ENCODE peak calls at places on chromosomes 11 and 22, in ten cellular contexts. O is HCT116, V is A549, R is suprapubic skin, U is sigmoid colon, B is thyroid gland, C is transverse colon, E is IMR-90, M is ovary, K is GM12892. F is an unnamed sample.

GRCh38 chr11:18709414-18709813 is 10.8 kb downstream of the TMEM86A start:
- DNase-seq in E (no peak), U (no peak), O (no peak), M (no peak), C (no peak), K (no peak), V (no peak), B (no peak), R (no peak), F (peak; percentile 60)

GRCh38 chr22:24421428-24421931 is 5.9 kb upstream of the ADORA2A start:
- DNase-seq in U (no peak), C (no peak), B (no peak), V (peak; percentile 35), R (no peak), O (peak; percentile 12), E (no peak), K (peak; percentile 64), M (peak; percentile 17), F (no peak)

GRCh38 chr11:95093548-95093947 is 3.9 kb downstream of the ENDOD1 start:
- DNase-seq in K (no peak), M (no peak), V (no peak), O (no peak), E (no peak), C (no peak), U (no peak), B (no peak), R (no peak), F (no peak)

GRCh38 chr22:19825016-19825339 is 29.7 kb downstream of the GNB1L start:
- DNase-seq in K (no peak), M (no peak), V (no peak), B (no peak), O (no peak), C (no peak), U (peak; percentile 42), E (no peak), R (no peak), F (no peak)

GRCh38 chr11:119875841-119876600 is 147.0 kb upstream of the NECTIN1 start:
- DNase-seq in R (no peak), O (no peak), M (no peak), B (no peak), E (no peak), V (no peak), C (no peak), U (no peak), K (no peak), F (peak; percentile 51)

GRCh38 chr22:31603081-31603525 is 58.9 kb downstream of the PISD start:
- DNase-seq in M (no peak), E (no peak), V (no peak), U (peak; percentile 61), B (peak; percentile 54), C (no peak), R (no peak), O (no peak), K (no peak), F (no peak)

GRCh38 chr11:108237058-108237481 is 14.2 kb downstream of the ATM start:
- DNase-seq in K (no peak), M (no peak), R (no peak), B (no peak), E (no peak), C (no peak), V (no peak), U (no peak), O (no peak), F (no peak)

GRCh38 chr11:10349806-10350205 is 44.9 kb downstream of the ADM start:
- DNase-seq in U (no peak), B (no peak), V (no peak), E (no peak), K (no peak), M (no peak), R (no peak), C (no peak), O (no peak), F (no peak)

GRCh38 chr11:90133560-90134145 is 810 bp upstream of the NAALAD2 start:
- DNase-seq in C (no peak), O (no peak), U (no peak), R (no peak), K (no peak), M (no peak), E (no peak), V (no peak), B (no peak), F (no peak)

GRCh38 chr11:88320149-88320559 is 17.4 kb downstream of the CTSC start:
- DNase-seq in O (no peak), B (no peak), K (no peak), V (no peak), U (no peak), E (peak; percentile 76), C (no peak), R (no peak), M (no peak), F (no peak)

GRCh38 chr22:25754527-25755202 is 12.7 kb downstream of the MYO18B start:
- DNase-seq in K (no peak), M (peak; percentile 44), C (peak; percentile 38), B (no peak), R (no peak), E (peak; percentile 80), V (no peak), O (no peak), U (peak; percentile 91), F (no peak)

GRCh38 chr11:46295996-46296519 is 18.6 kb downstream of the CREB3L1 start:
- DNase-seq in B (no peak), E (no peak), O (no peak), V (no peak), R (no peak), C (no peak), K (no peak), U (no peak), M (no peak), F (no peak)

GRCh38 chr11:46295312-46295995 is 18.0 kb downstream of the CREB3L1 start:
- DNase-seq in E (peak; percentile 72), V (no peak), M (peak; percentile 80), U (peak; percentile 91), K (peak; percentile 76), C (peak; percentile 70), R (no peak), B (peak; percentile 76), O (no peak), F (peak; percentile 90)

GRCh38 chr11:46293616-46294015 is 16.2 kb downstream of the CREB3L1 start:
- DNase-seq in M (no peak), K (no peak), V (no peak), U (no peak), O (no peak), E (peak; percentile 98), C (no peak), B (no peak), R (no peak), F (no peak)

GRCh38 chr11:46293066-46293465 is 15.6 kb downstream of the CREB3L1 start:
- DNase-seq in M (no peak), R (no peak), B (no peak), V (no peak), U (no peak), K (no peak), E (no peak), O (no peak), C (no peak), F (no peak)

DNA sequence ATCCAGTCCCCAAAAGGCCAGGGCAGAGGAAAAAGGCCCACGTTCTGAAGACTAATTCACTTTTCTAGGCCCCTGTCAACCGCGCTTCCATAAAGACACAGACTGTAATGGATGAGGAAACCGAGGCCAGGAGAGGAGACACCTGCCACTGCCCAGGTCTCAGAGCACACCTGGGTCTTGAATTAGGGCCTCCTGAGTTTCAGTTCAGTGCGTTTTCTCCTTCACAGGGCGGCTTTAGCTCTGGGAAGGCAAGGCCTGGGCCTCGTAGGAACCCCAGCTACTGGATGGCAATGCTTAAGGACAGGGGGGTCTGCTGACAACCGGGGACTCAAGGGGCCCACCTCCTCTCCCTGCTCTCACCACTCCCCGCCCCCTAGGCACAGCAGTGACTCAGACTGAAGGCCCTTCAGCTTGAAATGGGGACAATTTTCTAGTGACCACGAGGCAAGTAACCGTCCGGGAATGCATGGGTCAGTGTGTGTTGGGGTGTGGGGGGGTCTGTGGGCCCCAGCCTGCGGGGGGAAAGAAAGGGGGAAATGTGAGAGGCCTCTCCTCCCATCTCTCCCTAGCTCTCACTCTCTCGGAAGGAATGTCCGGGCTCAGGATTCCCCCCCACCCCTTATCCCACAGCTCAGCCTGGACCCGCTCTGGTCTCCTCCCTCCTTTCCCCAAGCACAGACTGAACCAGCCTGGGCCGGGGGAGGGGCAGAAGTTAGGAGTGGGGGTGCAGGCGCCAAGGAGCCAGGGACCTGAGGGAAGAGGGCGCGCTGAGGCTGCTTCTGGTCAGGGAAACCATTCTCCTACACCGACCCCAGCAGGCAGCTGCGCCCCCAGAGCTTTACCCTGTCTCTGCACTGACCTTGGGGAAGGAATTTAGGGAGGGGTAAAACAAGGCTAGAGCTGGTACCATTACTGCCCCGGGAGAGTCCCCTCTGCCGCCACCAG is 17.2 kb downstream of the CREB3L1 start:
- DNase-seq in C (no peak), V (no peak), E (peak; percentile 97), O (no peak), R (no peak), K (no peak), B (no peak), U (peak; percentile 76), M (peak; percentile 57), F (no peak)
- TF ChIP-seq POLR2A in C (no peak), V (no peak), E (no peak), O (no peak), R (no peak), K (no peak), B (no peak), U (no peak), M (no peak), F (no peak)

GRCh38 chr11:34438529-34439507 is at the start of gene CAT:
- DNase-seq in C (peak; percentile 99), V (peak; percentile 94), M (peak; percentile 98), U (peak; percentile 99), B (peak; percentile 99), R (peak; percentile 100), O (peak; percentile 94), K (peak; percentile 92), E (peak; percentile 97), F (peak; percentile 98)
- TF ChIP-seq POLR2A in C (peak; percentile 89), V (peak; percentile 83), M (peak; percentile 57), U (peak; percentile 45), B (peak; percentile 87), R (peak; percentile 69), O (peak; percentile 69), K (peak; percentile 81), E (peak; percentile 45), F (peak; percentile 40)

GRCh38 chr11:6271598-6271997 is 12.0 kb downstream of the CCKBR start:
- DNase-seq in K (no peak), B (no peak), O (no peak), M (no peak), U (no peak), C (no peak), V (no peak), E (no peak), R (no peak), F (no peak)
- TF ChIP-seq POLR2A in K (no peak), B (no peak), O (no peak), M (no peak), U (no peak), C (no peak), V (no peak), E (no peak), R (no peak), F (no peak)

DNA sequence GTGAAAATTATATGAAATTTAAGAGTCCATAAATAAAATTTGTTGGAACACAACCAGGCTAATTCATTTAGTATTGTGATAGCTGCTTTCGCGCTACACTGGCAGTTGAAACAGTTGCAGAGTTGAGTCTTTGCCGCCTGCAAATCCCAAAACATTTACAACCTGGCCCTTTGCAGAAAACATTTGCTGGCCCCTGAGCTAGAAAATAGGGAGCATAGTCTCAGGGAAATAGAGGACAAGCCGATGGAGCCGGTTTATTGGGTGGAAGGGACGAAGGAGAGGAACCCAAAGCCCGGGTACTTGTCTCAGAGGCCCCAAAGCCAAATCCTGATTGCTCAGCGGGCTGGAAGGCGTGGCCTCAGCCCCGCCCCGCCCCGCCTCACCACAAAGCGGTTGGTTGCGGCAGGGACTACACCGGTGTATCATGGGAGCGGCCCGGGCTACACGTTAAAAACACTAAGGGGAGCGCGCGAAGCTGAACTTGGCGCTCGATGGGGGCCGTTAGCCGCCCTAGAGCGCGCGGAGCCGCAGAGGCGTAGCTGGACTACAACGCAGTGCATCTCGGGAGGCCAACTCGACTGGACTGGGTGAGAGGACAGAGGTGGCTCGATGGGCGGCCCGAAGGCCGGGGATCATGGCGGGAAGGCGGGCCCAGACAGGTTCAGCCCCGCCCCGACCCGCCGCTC is 347 bp upstream of the SAC3D1 start:
- DNase-seq in K (peak; percentile 98), C (peak; percentile 92), V (peak; percentile 98), R (peak; percentile 93), B (peak; percentile 91), O (peak; percentile 95), M (peak; percentile 89), U (peak; percentile 94), E (peak; percentile 93), F (peak; percentile 97)
- TF ChIP-seq POLR2A in K (peak; percentile 39), C (peak; percentile 48), V (peak; percentile 32), R (no peak), B (peak; percentile 49), O (peak; percentile 27), M (no peak), U (no peak), E (no peak), F (peak; percentile 3)

F was measured in spleen.